ENCODE peak calls at places on chromosomes 7 and 10, in five cellular contexts. U is epithelial cell of esophagus, V is hepatocyte, G is bronchial epithelial cell, I is astrocyte of the spinal cord. B is an unnamed sample.
A peak's percentile ranks its signal among the peaks of the same experiment; 100 is the strongest.

GRCh38 chr7:141585592-141586510 is 34.6 kb downstream of the AGK start:
- DNase-seq in V (no peak), I (peak; percentile 97), U (peak; percentile 78), G (peak; percentile 82), B (peak; percentile 52)

GRCh38 chr7:143381427-143382125 is 431 bp downstream of the ZYX start:
- DNase-seq in U (peak; percentile 50), I (peak; percentile 80), V (peak; percentile 82), G (no peak), B (peak; percentile 85)

GRCh38 chr7:137025469-137026175 is 157.2 kb downstream of the CHRM2 start:
- DNase-seq in I (peak; percentile 61), G (no peak), V (no peak), U (no peak), B (no peak)

GRCh38 chr7:47627580-47628283 is 45.8 kb upstream of the TNS3 start:
- DNase-seq in I (no peak), U (no peak), G (no peak), V (no peak), B (no peak)

GRCh38 chr7:98283127-98283886 is 1.8 kb downstream of the BRI3 start:
- DNase-seq in I (peak; percentile 31), U (peak; percentile 72), V (peak; percentile 46), G (peak; percentile 64), B (peak; percentile 64)

GRCh38 chr10:62562795-62563194 is 188.6 kb downstream of the ZNF365 start:
- DNase-seq in U (no peak), G (no peak), V (no peak), I (no peak), B (no peak)

GRCh38 chr7:36015733-36016132 is 137.3 kb upstream of the EEPD1 start:
- DNase-seq in U (peak; percentile 67), I (no peak), G (peak; percentile 62), V (no peak), B (no peak)

GRCh38 chr7:101216860-101217387 is 457 bp downstream of the PLOD3 start:
- DNase-seq in V (no peak), I (no peak), G (no peak), U (no peak), B (peak; percentile 24)

GRCh38 chr7:44175730-44176129 is 13.5 kb downstream of the GCK start:
- DNase-seq in U (no peak), V (no peak), I (no peak), G (no peak), B (no peak)

GRCh38 chr10:123642293-123642692 is 23.9 kb upstream of the GPR26 start:
- DNase-seq in I (no peak), G (no peak), V (no peak), U (no peak), B (no peak)

GRCh38 chr10:43407148-43407575 is 1.8 kb downstream of the HNRNPF start:
- DNase-seq in I (peak; percentile 37), V (peak; percentile 80), U (peak; percentile 44), G (no peak), B (no peak)

DNA sequence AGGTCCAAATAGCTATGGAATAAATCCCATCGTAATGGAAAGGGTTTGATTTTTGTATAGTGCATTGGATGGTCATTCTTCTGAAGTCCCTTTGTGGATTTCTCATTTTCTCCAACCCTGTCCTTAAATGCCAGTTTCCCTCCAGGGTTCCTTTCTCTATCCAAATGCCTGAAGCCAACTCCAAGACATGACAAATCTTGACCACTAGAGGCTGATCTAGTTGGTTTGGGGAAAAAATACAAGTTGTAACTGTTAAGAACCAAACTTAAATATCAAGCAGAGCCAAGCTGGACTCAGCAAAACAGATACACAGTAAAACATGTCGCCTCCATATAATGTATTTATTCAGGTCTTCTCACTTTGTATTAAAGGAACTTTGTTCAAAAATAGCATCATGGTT is 28.7 kb downstream of the FRMD4A start:
- DNase-seq in U (peak; percentile 18), V (no peak), G (peak; percentile 18), I (peak; percentile 34), B (peak; percentile 18)
- TF ChIP-seq CTCF in U (peak; percentile 32), V (peak; percentile 32), G (peak; percentile 31), I (peak; percentile 65), B (no peak)

GRCh38 chr7:150860291-150860977 is 8.1 kb downstream of the AOC1 start:
- DNase-seq in I (no peak), G (no peak), V (no peak), U (no peak), B (no peak)
- TF ChIP-seq CTCF in I (no peak), G (no peak), V (no peak), U (no peak), B (no peak)

DNA sequence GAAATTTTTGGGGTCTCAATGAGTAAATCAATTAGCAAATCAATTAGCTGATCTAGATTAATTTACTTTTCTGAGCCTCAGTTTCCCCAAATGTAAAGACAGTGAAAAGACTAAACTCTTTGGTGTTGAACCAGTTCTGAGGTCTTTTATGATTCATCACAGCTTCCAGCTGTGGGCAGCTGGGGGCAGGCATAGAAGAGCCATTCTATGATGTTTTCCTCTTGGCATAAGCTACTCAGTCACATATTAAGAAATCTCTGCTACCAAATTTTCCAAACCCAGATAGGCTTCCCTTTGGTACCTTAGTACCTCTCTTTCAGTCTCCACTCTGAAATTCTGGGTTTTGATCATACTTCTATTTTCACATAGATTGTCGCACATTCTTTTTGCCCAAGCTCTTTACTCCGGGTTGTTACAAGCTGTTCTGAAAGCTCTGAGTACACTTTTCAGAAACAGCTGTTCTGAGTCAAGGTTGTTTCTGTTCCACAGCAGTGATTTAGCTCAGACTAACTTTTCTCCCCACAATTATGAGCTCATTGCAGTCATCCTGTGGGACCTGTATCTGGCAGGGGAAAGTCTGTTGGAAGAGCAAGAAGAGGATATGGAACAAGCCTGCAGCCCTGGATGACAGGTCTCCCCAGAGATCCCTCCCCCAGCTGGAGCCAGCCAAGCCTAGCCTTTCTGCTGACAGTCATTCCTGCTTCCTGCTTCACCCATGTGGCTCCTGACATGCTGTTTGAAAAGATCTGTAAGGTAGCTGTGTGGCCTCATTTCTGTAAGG is 599.6 kb upstream of the GHITM start:
- DNase-seq in G (peak; percentile 7), V (peak; percentile 54), U (peak; percentile 12), I (peak; percentile 59), B (peak; percentile 6)
- TF ChIP-seq CTCF in G (no peak), V (no peak), U (no peak), I (no peak), B (no peak)

GRCh38 chr10:60549686-60550085 is 160.0 kb upstream of the ANK3 start:
- DNase-seq in I (peak; percentile 23), U (peak; percentile 65), G (peak; percentile 68), V (peak; percentile 15), B (peak; percentile 63)
- TF ChIP-seq CTCF in I (peak; percentile 29), U (peak; percentile 56), G (peak; percentile 43), V (peak; percentile 43), B (peak; percentile 34)

GRCh38 chr7:88015309-88015708 is 81.3 kb downstream of the ADAM22 start:
- DNase-seq in G (no peak), V (no peak), U (no peak), I (no peak), B (no peak)

DNA sequence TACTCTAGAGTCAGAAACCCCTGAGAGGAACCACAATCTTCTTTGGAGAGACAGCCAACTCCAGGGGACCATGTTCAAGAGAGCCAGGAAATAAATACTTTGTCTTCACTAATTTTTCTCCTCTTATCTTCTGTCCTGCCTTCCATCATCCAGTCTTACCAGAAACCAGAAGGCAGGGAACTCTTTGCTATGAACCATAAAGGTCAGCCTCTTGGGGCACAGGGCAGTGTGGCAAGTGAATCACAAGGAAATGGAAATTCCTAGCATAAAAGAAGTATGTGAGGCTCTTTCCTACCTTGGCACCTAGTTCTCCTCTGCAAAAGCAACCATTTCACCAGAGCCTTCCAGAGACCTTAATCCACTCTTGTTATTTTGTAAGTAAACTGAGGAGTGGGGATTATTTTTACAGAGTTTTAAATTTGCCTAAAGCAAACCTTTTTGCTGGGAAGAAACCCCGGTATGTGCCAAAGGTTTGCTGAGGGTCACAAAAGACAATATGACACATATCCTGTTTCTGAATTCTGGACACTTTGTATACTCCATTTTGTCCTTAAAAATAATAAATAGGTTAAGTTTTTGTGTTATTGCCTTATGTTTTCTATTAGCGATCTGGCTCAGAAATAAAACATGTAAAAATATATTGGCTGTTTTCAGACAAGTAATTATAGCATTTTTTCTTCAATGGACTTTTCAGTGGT is 87.1 kb downstream of the ADAM22 start:
- DNase-seq in I (peak; percentile 20), G (no peak), U (no peak), V (no peak), B (no peak)
- TF ChIP-seq CTCF in I (no peak), G (no peak), U (no peak), V (no peak), B (no peak)

DNA sequence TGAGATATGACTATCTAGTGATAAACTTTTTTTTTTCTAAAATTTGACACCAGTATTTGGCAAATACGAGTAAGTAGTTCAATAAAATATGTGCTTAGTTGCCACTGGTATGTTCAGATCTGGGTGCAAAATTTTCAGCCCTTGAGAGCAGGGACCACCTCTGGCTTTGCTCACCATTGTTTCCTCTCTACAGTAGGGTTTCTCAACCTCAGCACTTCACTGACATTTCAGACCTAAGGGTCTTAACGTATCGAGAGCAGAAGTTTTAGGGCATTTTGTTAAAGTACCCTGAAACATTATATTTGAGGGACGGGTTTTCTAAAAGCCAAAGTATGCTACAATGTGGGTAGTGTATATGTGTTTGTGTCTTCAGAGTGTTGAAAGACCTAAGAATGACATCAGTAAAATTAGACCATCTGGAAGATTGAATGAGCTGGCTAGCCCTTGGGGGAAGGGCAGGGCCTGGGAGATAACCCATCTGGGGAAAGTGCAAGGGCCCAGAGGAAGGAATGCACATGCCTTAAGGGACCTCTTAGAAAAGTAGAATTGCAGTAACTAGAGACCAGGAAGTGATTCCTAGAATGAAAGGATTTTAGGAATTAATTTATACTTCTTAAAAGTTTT is 11.8 kb downstream of the BZW2 start:
- DNase-seq in I (peak; percentile 35), V (peak; percentile 70), U (peak; percentile 52), G (peak; percentile 51), B (peak; percentile 83)
- TF ChIP-seq CTCF in I (no peak), V (no peak), U (no peak), G (no peak), B (no peak)

DNA sequence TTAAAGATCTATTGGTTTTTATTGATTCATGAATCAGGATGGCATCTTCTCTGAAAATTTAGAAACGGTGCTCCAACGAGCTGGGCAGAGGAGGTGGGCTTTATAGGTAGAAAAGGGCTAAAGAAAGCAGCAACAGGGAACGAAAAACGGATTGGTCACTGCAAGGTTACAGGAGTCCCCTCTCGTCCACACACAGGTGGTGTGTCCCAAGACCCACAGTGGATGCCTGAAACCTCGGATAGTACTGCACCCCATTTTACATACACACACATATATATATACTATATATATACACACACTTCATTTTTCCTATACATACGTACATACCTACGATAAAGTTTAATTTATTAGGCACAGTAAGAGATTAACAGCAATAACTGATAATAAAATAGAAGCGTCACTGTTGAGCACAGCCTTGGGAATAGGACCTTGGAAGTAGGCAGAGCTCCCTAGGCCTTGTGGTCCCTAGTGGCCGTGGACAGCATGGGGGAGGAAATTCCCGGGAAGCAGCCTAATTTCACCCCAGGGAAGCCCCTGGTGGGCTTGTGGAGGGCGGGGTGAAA is 737 bp upstream of the NUB1 start:
- DNase-seq in G (no peak), V (no peak), I (no peak), U (no peak), B (no peak)
- TF ChIP-seq CTCF in G (no peak), V (no peak), I (no peak), U (peak; percentile 8), B (no peak)

DNA sequence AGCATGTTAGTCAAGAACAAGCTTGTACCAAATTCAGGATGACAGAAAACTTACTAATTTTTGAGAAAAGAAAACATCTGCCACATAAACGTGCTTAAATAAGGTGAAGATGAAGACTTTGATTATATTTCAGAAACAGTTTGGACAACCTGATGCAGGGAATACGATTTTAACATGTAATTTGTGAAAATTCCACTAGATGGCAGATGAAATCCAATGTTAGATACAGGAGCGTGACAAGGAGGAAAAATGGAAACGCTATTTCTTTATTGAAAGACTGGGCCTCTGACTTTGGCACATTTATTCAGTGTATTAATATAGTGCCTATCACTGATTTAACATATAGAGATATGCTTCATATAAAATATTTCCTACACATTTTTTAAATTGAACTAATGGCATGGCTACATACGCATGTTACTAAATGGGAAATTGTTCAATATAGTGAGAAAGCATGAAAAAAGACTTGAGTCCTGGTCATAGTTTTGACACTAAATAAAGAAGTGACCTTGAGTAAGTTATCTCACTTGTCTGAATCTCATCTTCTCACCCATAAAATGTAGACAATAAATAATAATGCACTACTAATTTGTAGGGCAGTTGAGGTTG is 60.7 kb downstream of the CD36 start:
- DNase-seq in G (peak; percentile 58), V (peak; percentile 71), U (peak; percentile 61), I (peak; percentile 74), B (peak; percentile 69)
- TF ChIP-seq CTCF in G (peak; percentile 40), V (peak; percentile 75), U (peak; percentile 45), I (peak; percentile 32), B (peak; percentile 63)